ENCODE peak calls at places on chromosomes 12 and 14, in eight cellular contexts. H is heart left ventricle; U is cardiac muscle cell; A is GM13977; R is CD8-positive, alpha-beta T cell; W is progenitor cell of endocrine pancreas; V is heart right ventricle; K is fibroblast of villous mesenchyme. I is an unnamed sample.

GRCh38 chr12:72011374-72011773 is 72.7 kb downstream of the TPH2 start:
- DNase-seq in W (no peak), U (peak), V (no peak), K (no peak), H (no peak), R (no peak), A (no peak), I (no peak)

GRCh38 chr14:72565200-72565599 is 328.7 kb downstream of the DPF3 start:
- DNase-seq in K (peak), H (peak), U (no peak), W (no peak), A (no peak), V (peak), R (no peak), I (no peak)

GRCh38 chr14:33475623-33476022 is 475.3 kb downstream of the EGLN3 start:
- DNase-seq in V (no peak), R (no peak), K (peak), A (no peak), W (peak), H (peak), U (peak), I (peak)

GRCh38 chr12:26205946-26206345 is 10.6 kb downstream of the SSPN start:
- DNase-seq in H (no peak), R (no peak), U (no peak), V (no peak), A (no peak), W (no peak), K (no peak), I (no peak)

GRCh38 chr14:61749264-61749663 is 13.0 kb upstream of the SNAPC1 start:
- DNase-seq in V (no peak), U (peak), W (no peak), R (no peak), A (no peak), H (no peak), K (no peak), I (no peak)

GRCh38 chr14:32013083-32013482 is 64.0 kb upstream of the ARHGAP5 start:
- DNase-seq in R (no peak), W (no peak), A (no peak), H (no peak), K (no peak), U (peak), V (no peak), I (no peak)

GRCh38 chr12:131092911-131093901 is 139.5 kb downstream of the ADGRD1 start:
- DNase-seq in V (peak), R (no peak), H (peak), U (no peak), K (no peak), A (peak), W (no peak), I (no peak)

GRCh38 chr14:31578266-31578665 is 17.1 kb downstream of the NUBPL start:
- DNase-seq in W (no peak), U (peak), H (no peak), A (no peak), R (no peak), V (no peak), K (peak), I (no peak)

GRCh38 chr14:89723930-89724915 is 230.3 kb downstream of the EFCAB11 start:
- DNase-seq in H (no peak), V (no peak), A (no peak), K (peak), U (no peak), W (no peak), R (no peak), I (no peak)

GRCh38 chr14:68978550-68978911 is 571 bp downstream of the ACTN1 start:
- DNase-seq in K (peak), W (peak), R (peak), V (peak), H (peak), U (peak), A (peak), I (peak)

GRCh38 chr12:104816845-104817503 is 141.1 kb downstream of the SLC41A2 start:
- DNase-seq in R (no peak), H (no peak), A (no peak), U (no peak), K (no peak), W (no peak), V (no peak), I (no peak)

GRCh38 chr14:30330452-30330851 is 228.5 kb upstream of the G2E3 start:
- DNase-seq in R (no peak), K (peak), A (no peak), V (no peak), W (no peak), U (peak), H (no peak), I (no peak)

GRCh38 chr14:98984719-98985041 is 287.3 kb downstream of the BCL11B start:
- DNase-seq in K (no peak), V (no peak), U (no peak), H (no peak), W (no peak), R (peak), A (no peak), I (no peak)

GRCh38 chr12:11888029-11888428 is 182.7 kb upstream of the BCL2L14 start:
- DNase-seq in R (no peak), K (no peak), A (no peak), H (no peak), V (no peak), U (no peak), W (no peak), I (no peak)

GRCh38 chr12:62922539-62922938 is 12.4 kb downstream of the PPM1H start:
- DNase-seq in A (no peak), H (no peak), U (no peak), W (no peak), K (no peak), R (no peak), V (no peak), I (no peak)

GRCh38 chr14:105479438-105480164 is 5.0 kb downstream of the CRIP2 start:
- DNase-seq in U (no peak), V (peak), K (no peak), A (no peak), H (no peak), W (no peak), R (no peak), I (no peak)

GRCh38 chr12:131640436-131640969 is 70.4 kb upstream of the SFSWAP start:
- DNase-seq in V (no peak), K (no peak), W (no peak), A (peak), R (no peak), H (no peak), U (no peak), I (no peak)

GRCh38 chr12:84411031-84411430 is 501.6 kb downstream of the SLC6A15 start:
- DNase-seq in K (no peak), W (no peak), H (no peak), R (no peak), A (no peak), V (no peak), U (no peak), I (no peak)

GRCh38 chr12:87848248-87848868 is 180.8 kb downstream of the C12orf50 start:
- DNase-seq in H (no peak), V (no peak), W (no peak), K (peak), U (peak), R (no peak), A (peak), I (peak)

GRCh38 chr12:30630378-30631285 is 65.0 kb downstream of the IPO8 start:
- DNase-seq in H (no peak), K (no peak), V (no peak), R (no peak), A (no peak), W (no peak), U (peak), I (no peak)

GRCh38 chr12:84738481-84738972 is 174.1 kb downstream of the SLC6A15 start:
- DNase-seq in R (no peak), U (peak), V (no peak), A (no peak), K (peak), W (no peak), H (no peak), I (no peak)

GRCh38 chr12:113461666-113462065 is 10.0 kb downstream of the LHX5 start:
- DNase-seq in R (no peak), U (peak), H (no peak), V (no peak), W (no peak), K (no peak), A (no peak), I (no peak)

GRCh38 chr14:24741871-24742270 is 107.9 kb upstream of the GZMB start:
- DNase-seq in R (no peak), A (no peak), U (peak), K (peak), W (no peak), H (no peak), V (no peak), I (no peak)

GRCh38 chr12:114439833-114440449 is 34.0 kb upstream of the TBX5 start:
- DNase-seq in U (no peak), H (no peak), R (no peak), W (no peak), V (no peak), A (no peak), K (no peak), I (no peak)

GRCh38 chr14:106269029-106269428 is 742.6 kb downstream of the TMEM121 start:
- DNase-seq in W (no peak), R (no peak), H (no peak), U (no peak), A (no peak), V (no peak), K (no peak), I (no peak)

GRCh38 chr14:35669782-35670181 is 135.8 kb downstream of the INSM2 start:
- DNase-seq in U (no peak), A (no peak), H (no peak), K (peak), V (no peak), W (no peak), R (no peak), I (no peak)

GRCh38 chr14:64584185-64584584 is 34.4 kb downstream of the PPP1R36 start:
- DNase-seq in H (no peak), A (no peak), U (no peak), R (no peak), W (no peak), V (no peak), K (no peak), I (no peak)

GRCh38 chr12:597926-598568 is 65.2 kb downstream of the NINJ2 start:
- DNase-seq in R (no peak), A (no peak), W (no peak), H (no peak), V (no peak), K (no peak), U (no peak), I (no peak)

GRCh38 chr12:12723147-12723680 is 6.0 kb downstream of the CDKN1B start:
- DNase-seq in A (peak), V (no peak), H (no peak), W (no peak), K (peak), U (peak), R (no peak), I (no peak)

GRCh38 chr14:36509056-36509917 is 10.7 kb downstream of the NKX2-1 start:
- DNase-seq in V (no peak), H (no peak), U (no peak), K (no peak), A (peak), W (no peak), R (no peak), I (no peak)

GRCh38 chr14:60775296-60775695 is 40.7 kb downstream of the MNAT1 start:
- DNase-seq in K (peak), R (no peak), V (no peak), U (peak), W (no peak), H (no peak), A (no peak), I (no peak)

GRCh38 chr12:3326156-3326849 is 164.7 kb upstream of the PRMT8 start:
- DNase-seq in K (no peak), U (no peak), W (no peak), H (no peak), R (no peak), A (no peak), V (no peak), I (no peak)
- TF ChIP-seq CTCF in K (no peak), U (no peak), W (peak), H (no peak), R (no peak), A (no peak), V (no peak), I (no peak)

DNA sequence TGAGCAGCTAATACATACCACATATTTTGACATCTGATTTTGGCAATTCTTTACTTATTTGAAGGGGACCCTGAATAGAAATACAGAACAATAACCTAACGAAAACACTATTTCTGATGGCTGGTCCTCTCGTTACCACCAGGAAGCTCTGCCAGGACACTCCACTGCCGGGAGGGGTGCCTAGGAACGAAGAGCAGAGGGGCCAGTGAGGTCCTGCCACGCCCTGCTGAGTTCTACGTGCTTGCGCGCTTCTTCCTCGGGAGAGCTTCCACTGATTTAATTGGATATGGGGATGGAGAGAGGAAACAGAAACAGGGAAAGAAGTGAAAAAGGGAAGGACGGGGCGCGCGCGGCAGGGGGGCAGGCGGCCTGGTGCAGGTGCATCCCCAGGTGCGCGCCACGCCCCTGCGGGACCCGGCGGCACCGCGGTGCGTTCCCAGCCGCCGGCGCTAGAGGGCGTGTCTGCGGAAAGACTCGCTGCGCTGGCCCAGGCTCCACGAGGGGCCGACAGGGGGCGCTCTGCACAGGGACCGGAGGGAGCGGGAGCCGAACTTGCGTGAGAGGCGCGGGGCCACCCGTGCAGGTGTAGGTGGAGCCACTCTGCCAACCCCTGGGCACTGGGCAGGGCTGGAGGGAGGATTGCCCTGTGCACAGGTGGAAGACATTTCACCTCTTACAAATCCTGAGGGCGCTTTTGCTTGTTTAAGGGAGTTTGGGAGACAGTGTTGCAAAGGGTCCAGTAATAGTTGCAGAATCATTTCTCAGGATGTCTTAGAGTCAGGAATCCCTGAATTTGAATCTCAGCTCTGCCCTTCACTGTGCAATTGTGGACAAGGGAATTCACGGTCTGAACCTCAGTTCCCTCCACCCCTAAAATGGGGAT is 986.3 kb upstream of the TMEM132C start:
- DNase-seq in V (peak), K (no peak), W (peak), U (peak), R (peak), H (peak), A (peak), I (peak)
- TF ChIP-seq CTCF in V (peak), K (peak), W (peak), U (peak), R (peak), H (peak), A (peak), I (peak)

DNA sequence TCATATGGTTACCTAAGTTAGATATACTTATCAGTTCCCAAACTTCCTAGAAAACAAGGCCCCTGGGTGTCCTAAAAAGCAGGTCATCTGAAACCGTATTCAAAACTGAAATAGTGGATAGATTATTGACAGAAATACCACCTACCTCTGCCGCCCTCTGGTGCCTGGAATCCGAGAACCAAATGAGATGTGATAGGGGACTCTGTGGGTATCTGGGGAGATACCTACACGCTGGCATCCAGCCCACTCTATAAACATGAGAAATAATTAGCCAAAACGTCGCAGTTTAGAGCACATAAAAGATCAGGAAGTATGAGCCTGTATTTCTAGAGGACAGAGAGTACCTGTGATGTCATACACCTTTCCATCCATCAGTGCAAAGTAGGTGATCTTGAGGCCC is 4.4 kb downstream of the ORMDL2 start:
- DNase-seq in K (no peak), W (no peak), H (no peak), V (no peak), A (no peak), U (no peak), R (no peak), I (no peak)
- TF ChIP-seq CTCF in K (peak), W (peak), H (no peak), V (no peak), A (no peak), U (peak), R (no peak), I (no peak)

GRCh38 chr14:49896956-49897355 is 4.1 kb downstream of the ARF6 start:
- DNase-seq in W (no peak), V (no peak), R (no peak), U (no peak), A (no peak), H (no peak), K (no peak), I (no peak)

GRCh38 chr14:49892301-49892635 is 614 bp upstream of the ARF6 start:
- DNase-seq in V (no peak), A (peak), K (peak), H (peak), W (no peak), R (peak), U (peak), I (no peak)

GRCh38 chr14:49895480-49895879 is 2.6 kb downstream of the ARF6 start:
- DNase-seq in R (no peak), A (no peak), U (no peak), K (no peak), W (no peak), H (no peak), V (no peak), I (no peak)

GRCh38 chr14:49893309-49894213 is 679 bp downstream of the ARF6 start:
- DNase-seq in R (peak), A (peak), K (peak), U (peak), H (peak), W (peak), V (peak), I (peak)

DNA sequence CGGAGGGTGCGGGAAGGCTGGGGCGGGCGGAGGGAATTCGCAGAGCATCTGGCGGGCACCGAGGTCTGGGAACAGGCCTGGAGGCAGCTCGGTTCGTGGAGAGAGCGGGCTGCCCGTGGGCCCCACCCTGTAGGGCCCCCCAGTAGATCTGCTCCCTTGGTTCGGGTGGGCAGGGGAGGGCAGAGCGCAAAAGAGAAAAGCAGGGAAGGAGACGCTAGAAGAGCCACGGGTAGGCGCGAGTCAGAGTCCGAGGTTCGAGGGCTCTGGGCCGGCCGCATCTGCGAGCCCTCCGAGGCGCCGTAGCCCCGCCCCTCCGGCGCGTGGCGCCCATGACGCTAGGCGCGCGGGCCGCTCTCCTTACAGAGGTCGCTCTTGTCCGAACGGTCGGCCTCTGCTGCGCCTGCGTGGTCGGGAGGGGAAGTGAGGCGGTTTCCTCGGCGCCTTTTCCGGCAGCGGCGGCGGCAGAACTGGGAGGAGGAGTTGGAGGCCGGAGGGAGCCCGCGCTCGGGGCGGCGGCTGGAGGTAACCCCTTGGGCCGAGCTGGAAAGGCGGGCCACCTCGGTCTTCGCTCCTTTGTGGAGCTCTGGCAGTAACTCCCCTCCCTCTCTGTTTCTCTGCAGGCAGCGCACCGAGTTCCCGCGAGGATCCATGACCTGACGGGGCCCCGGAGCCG is at the start of gene ARF6:
- DNase-seq in W (peak), U (peak), A (peak), H (peak), R (peak), K (peak), V (peak), I (peak)
- TF ChIP-seq CTCF in W (no peak), U (peak), A (peak), H (no peak), R (no peak), K (no peak), V (no peak), I (no peak)

DNA sequence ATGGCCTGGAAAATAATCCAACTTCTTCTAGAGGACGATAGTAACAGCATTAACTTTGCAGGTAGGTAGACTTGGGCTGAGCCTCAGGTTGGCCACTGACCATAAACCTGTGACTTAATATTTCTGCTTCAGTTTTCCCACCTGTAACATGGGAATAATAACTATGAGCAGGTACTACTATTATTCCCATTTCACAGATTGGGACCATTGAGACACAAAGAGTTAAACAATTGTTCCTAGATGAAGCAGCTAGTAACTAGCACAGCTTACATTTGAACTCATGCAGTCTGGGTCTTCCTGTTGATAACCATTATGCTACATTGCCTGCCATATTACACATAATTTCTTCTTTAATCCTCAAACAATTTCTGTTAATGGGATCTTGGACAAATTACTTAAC is 217.7 kb downstream of the NUAK1 start:
- DNase-seq in W (no peak), A (no peak), U (no peak), R (no peak), H (no peak), K (no peak), V (no peak), I (no peak)
- TF ChIP-seq CTCF in W (no peak), A (no peak), U (no peak), R (no peak), H (no peak), K (no peak), V (no peak), I (no peak)

DNA sequence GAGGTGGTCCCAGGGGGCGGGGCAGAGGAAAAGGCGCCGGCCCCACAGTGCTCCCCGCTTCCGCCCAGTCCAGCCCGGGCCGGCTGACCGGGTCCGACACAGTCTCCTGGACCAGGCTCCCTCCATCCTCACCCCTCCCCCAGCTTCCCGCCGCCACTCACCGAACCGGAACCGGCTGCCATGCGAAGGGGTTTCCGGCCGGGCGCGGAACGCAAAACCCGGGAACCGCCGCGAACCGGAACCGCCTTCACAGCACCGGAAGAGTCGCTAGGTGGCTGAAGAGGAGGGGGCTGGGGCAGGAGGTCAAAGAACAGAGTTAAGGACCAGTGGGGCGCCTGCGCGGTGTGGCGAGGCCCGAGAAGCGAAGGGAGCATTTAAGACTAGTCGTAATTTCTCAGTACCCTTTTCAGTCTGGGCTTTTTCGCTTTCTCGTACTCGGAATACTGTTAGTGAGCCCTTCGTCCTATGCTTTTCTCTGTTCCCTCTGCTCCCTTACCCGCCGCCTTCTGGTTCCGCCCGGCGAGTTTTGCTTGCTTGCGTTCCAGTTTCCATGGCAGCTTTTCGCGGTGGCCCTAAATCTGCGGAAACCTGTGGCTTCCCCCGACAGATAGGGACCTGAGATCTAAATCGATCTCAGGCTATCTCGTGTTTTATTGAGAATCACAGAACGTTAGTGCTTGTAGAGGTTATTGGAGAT is at the start of gene SENP1:
- DNase-seq in R (peak), A (peak), H (peak), K (peak), U (peak), V (peak), W (peak), I (peak)
- TF ChIP-seq CTCF in R (no peak), A (no peak), H (no peak), K (peak), U (peak), V (peak), W (peak), I (no peak)